ENCODE peak calls at places on chromosomes 7 and 10, in eight cellular contexts. Q is BE2C, E is GM12865, A is breast epithelium, X is spleen, M is right lobe of liver, Z is AG10803, G is B cell. U is an unnamed sample.

GRCh38 chr7:3201306-3201705 is 99.7 kb upstream of the SDK1 start:
- DNase-seq in Z (no peak), A (no peak), M (no peak), X (peak), E (no peak), G (no peak), Q (no peak), U (no peak)

GRCh38 chr7:75798770-75799169 is 14.8 kb downstream of the CCL24 start:
- DNase-seq in Q (no peak), E (peak), G (peak), A (no peak), M (no peak), Z (no peak), X (no peak), U (no peak)

GRCh38 chr7:91457208-91457607 is 193.0 kb downstream of the FZD1 start:
- DNase-seq in X (no peak), M (no peak), Q (no peak), A (no peak), E (no peak), Z (no peak), G (no peak), U (no peak)

GRCh38 chr10:110486680-110487410 is 10.9 kb upstream of the DUSP5 start:
- DNase-seq in A (no peak), Z (no peak), M (no peak), Q (no peak), X (no peak), G (no peak), E (no peak), U (no peak)

GRCh38 chr10:35413985-35414861 is 77.9 kb downstream of the CCNY start:
- DNase-seq in Z (no peak), A (no peak), Q (no peak), X (no peak), G (no peak), M (no peak), E (no peak), U (no peak)

GRCh38 chr10:51377932-51378206 is 303.6 kb downstream of the PRKG1 start:
- DNase-seq in Q (no peak), E (no peak), G (no peak), Z (no peak), A (no peak), M (no peak), X (no peak), U (no peak)

GRCh38 chr10:100996678-100997363 is 2.8 kb upstream of the LZTS2 start:
- DNase-seq in E (peak), M (peak), G (peak), Z (no peak), A (no peak), Q (peak), X (peak), U (no peak)

GRCh38 chr7:74481458-74482324 is 28.0 kb downstream of the GTF2IRD1 start:
- DNase-seq in M (no peak), Q (no peak), A (no peak), X (no peak), E (no peak), Z (peak), G (no peak), U (no peak)

GRCh38 chr10:22667093-22667480 is 47.3 kb downstream of the PIP4K2A start:
- DNase-seq in A (no peak), X (no peak), Z (no peak), M (no peak), G (no peak), Q (no peak), E (no peak), U (no peak)

GRCh38 chr10:58857251-58857650 is 319.2 kb upstream of the PHYHIPL start:
- DNase-seq in X (no peak), E (no peak), Z (peak), G (no peak), Q (no peak), M (no peak), A (no peak), U (no peak)

GRCh38 chr7:121753965-121754364 is 119.0 kb upstream of the PTPRZ1 start:
- DNase-seq in A (no peak), G (no peak), E (no peak), Z (no peak), M (no peak), X (no peak), Q (no peak), U (no peak)

GRCh38 chr7:77157446-77157845 is 35.0 kb downstream of the CCDC146 start:
- DNase-seq in M (no peak), Q (no peak), A (no peak), E (peak), X (no peak), Z (peak), G (no peak), U (peak)

DNA sequence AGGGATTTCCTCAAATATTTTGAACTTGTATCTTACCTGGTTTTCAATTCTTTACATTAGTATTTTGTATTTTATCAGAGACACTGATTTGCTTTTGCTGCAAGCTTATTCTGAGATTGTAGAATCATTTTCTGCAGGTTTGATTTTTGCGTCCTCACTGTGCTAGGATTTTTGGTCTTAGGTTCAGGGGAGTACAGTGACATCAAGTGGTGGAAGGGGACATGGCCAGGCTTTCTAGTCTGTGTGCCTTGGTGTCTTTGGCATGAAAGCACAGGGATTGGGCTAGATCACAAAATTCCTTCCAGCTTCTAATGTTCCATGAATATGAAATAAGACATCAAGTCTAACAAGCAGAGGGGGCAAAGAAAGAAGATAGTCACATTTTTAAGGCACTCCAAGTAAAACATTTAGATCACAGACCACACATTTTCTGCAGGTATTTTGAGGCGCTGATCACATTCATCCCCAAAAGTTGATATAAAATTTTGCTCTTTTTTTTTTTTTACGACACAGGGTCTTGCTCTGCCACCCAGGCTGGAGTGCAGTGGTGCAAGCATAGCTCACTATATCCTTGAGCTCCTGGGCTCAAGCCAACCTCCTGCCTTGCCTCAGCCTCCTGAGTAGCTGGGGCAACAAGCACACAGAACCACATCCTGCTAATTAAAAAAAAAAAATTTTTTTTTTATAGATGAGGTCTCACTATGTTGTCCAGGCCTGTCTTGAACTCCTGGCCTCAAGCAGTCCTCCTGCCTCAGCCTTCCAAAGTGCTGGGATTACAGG is 124.4 kb downstream of the PON1 start:
- DNase-seq in X (no peak), G (peak), A (peak), Q (peak), Z (peak), E (peak), M (no peak), U (no peak)
- TF ChIP-seq CTCF in X (no peak), G (no peak), A (peak), Q (peak), Z (peak), E (peak), M (peak), U (no peak)

GRCh38 chr7:142594078-142594477 is 155.2 kb upstream of the PRSS1 start:
- DNase-seq in G (no peak), M (no peak), A (no peak), E (no peak), Q (no peak), X (no peak), Z (no peak), U (no peak)

GRCh38 chr7:142590077-142590476 is 159.2 kb upstream of the PRSS1 start:
- DNase-seq in M (no peak), E (no peak), G (no peak), Q (no peak), A (no peak), Z (no peak), X (no peak), U (no peak)

GRCh38 chr7:142593106-142593505 is 156.2 kb upstream of the PRSS1 start:
- DNase-seq in Z (no peak), M (no peak), E (no peak), Q (no peak), X (no peak), A (no peak), G (no peak), U (no peak)

GRCh38 chr7:142592231-142592630 is 157.0 kb upstream of the PRSS1 start:
- DNase-seq in Q (no peak), M (no peak), E (no peak), X (no peak), G (no peak), A (no peak), Z (no peak), U (no peak)

DNA sequence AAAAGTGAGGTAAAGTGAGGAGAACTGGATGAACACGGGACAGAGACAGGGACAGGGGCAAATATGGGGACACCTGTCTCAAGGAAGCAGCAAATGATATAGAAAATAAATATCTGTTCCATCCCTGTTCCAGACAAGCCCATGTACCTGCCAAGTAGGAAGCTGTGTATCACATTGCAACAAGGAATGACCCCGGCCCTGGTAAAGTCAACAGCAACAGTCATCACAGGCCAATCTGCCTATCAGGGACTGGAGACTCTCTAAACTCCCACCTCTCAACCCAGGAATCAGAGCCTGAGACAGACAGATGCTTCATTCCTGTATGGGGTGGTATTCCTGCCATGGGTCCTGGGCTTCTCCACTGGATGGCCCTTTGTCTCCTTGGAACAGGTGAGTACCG is 156.6 kb upstream of the PRSS1 start:
- DNase-seq in X (no peak), E (no peak), A (no peak), G (no peak), Q (no peak), Z (no peak), M (no peak), U (no peak)
- TF ChIP-seq CTCF in X (no peak), E (no peak), A (no peak), G (no peak), Q (no peak), Z (no peak), M (no peak), U (no peak)

GRCh38 chr7:158737064-158737695 is 32.6 kb upstream of the NCAPG2 start:
- DNase-seq in E (no peak), Q (no peak), X (no peak), A (no peak), M (no peak), Z (no peak), G (no peak), U (no peak)
- TF ChIP-seq CTCF in E (no peak), Q (no peak), X (no peak), A (no peak), M (no peak), Z (no peak), G (no peak), U (no peak)

GRCh38 chr7:20346577-20346976 is 15.9 kb downstream of the ITGB8 start:
- DNase-seq in G (no peak), M (no peak), X (no peak), A (no peak), E (no peak), Z (no peak), Q (no peak), U (no peak)

GRCh38 chr7:20344396-20344795 is 13.7 kb downstream of the ITGB8 start:
- DNase-seq in M (no peak), A (no peak), X (no peak), Z (no peak), G (no peak), E (no peak), Q (no peak), U (no peak)

GRCh38 chr7:20340839-20341238 is 10.1 kb downstream of the ITGB8 start:
- DNase-seq in A (peak), X (no peak), M (no peak), E (no peak), G (no peak), Q (no peak), Z (no peak), U (no peak)

GRCh38 chr7:20343954-20344353 is 13.3 kb downstream of the ITGB8 start:
- DNase-seq in G (no peak), M (no peak), X (no peak), A (no peak), Q (no peak), Z (no peak), E (no peak), U (no peak)

GRCh38 chr7:20343211-20343610 is 12.5 kb downstream of the ITGB8 start:
- DNase-seq in Q (no peak), A (no peak), E (no peak), M (no peak), Z (no peak), X (no peak), G (no peak), U (no peak)
- TF ChIP-seq CTCF in Q (peak), A (no peak), E (no peak), M (no peak), Z (peak), X (no peak), G (no peak), U (no peak)